ENCODE peak calls at places on chromosomes 3 and 15, in five cellular contexts. One of them, this sample, is unnamed.

GRCh38 chr3:54188176-54188791 is 65.9 kb downstream of the CACNA2D3 start:
- DNase-seq in fibroblast of lung: peak
- DNase-seq in OCI-LY7: peak
- DNase-seq in HCT116: peak
- DNase-seq in IMR-90: peak
- DNase-seq in this sample: peak

GRCh38 chr3:186218423-186218822 is 109.5 kb upstream of the ETV5 start:
- DNase-seq in IMR-90: no peak
- DNase-seq in OCI-LY7: no peak
- DNase-seq in HCT116: no peak
- DNase-seq in fibroblast of lung: no peak
- DNase-seq in this sample: no peak

GRCh38 chr15:62940755-62941361 is 101.7 kb upstream of the TPM1 start:
- DNase-seq in fibroblast of lung: peak
- DNase-seq in OCI-LY7: no peak
- DNase-seq in IMR-90: peak
- DNase-seq in HCT116: no peak
- DNase-seq in this sample: no peak

GRCh38 chr3:55567615-55568014 is 80.5 kb upstream of the WNT5A start:
- DNase-seq in IMR-90: peak
- DNase-seq in OCI-LY7: no peak
- DNase-seq in fibroblast of lung: no peak
- DNase-seq in HCT116: no peak
- DNase-seq in this sample: no peak

GRCh38 chr3:143970773-143971366 is 753 bp upstream of the DIPK2A start:
- DNase-seq in fibroblast of lung: peak
- DNase-seq in HCT116: peak
- DNase-seq in OCI-LY7: peak
- DNase-seq in IMR-90: peak
- DNase-seq in this sample: peak

GRCh38 chr3:195154793-195155535 is 116.0 kb downstream of the XXYLT1 start:
- DNase-seq in IMR-90: peak
- DNase-seq in HCT116: no peak
- DNase-seq in fibroblast of lung: peak
- DNase-seq in OCI-LY7: peak
- DNase-seq in this sample: no peak

GRCh38 chr3:193016437-193016887 is 98.8 kb upstream of the MB21D2 start:
- DNase-seq in fibroblast of lung: no peak
- DNase-seq in OCI-LY7: no peak
- DNase-seq in IMR-90: no peak
- DNase-seq in HCT116: no peak
- DNase-seq in this sample: peak

GRCh38 chr3:184786271-184787010 is 25.5 kb upstream of the VPS8 start:
- DNase-seq in fibroblast of lung: peak
- DNase-seq in HCT116: no peak
- DNase-seq in IMR-90: peak
- DNase-seq in OCI-LY7: no peak
- DNase-seq in this sample: no peak

GRCh38 chr3:65953301-65953812 is 85.4 kb downstream of the MAGI1 start:
- DNase-seq in OCI-LY7: no peak
- DNase-seq in HCT116: peak
- DNase-seq in IMR-90: no peak
- DNase-seq in fibroblast of lung: no peak
- DNase-seq in this sample: peak

GRCh38 chr15:53197426-53197839 is 407.3 kb upstream of the ONECUT1 start:
- DNase-seq in fibroblast of lung: peak
- DNase-seq in HCT116: peak
- DNase-seq in OCI-LY7: peak
- DNase-seq in IMR-90: peak
- DNase-seq in this sample: peak

GRCh38 chr3:88231207-88231606 is 81.4 kb downstream of the C3orf38 start:
- DNase-seq in IMR-90: no peak
- DNase-seq in HCT116: no peak
- DNase-seq in fibroblast of lung: no peak
- DNase-seq in OCI-LY7: no peak
- DNase-seq in this sample: no peak

GRCh38 chr3:194336601-194337355 is 14.3 kb downstream of the CPN2 start:
- DNase-seq in OCI-LY7: no peak
- DNase-seq in IMR-90: no peak
- DNase-seq in HCT116: no peak
- DNase-seq in fibroblast of lung: no peak
- DNase-seq in this sample: no peak

GRCh38 chr15:57667171-57667924 is 39.2 kb upstream of the POLR2M start:
- DNase-seq in OCI-LY7: no peak
- DNase-seq in HCT116: no peak
- DNase-seq in IMR-90: peak
- DNase-seq in fibroblast of lung: peak
- DNase-seq in this sample: peak

GRCh38 chr3:47259114-47259513 is 23.5 kb downstream of the KIF9 start:
- DNase-seq in IMR-90: no peak
- DNase-seq in HCT116: no peak
- DNase-seq in fibroblast of lung: no peak
- DNase-seq in OCI-LY7: no peak
- DNase-seq in this sample: no peak

GRCh38 chr3:50238549-50239026 is 2.6 kb downstream of the GNAI2 start:
- DNase-seq in OCI-LY7: no peak
- DNase-seq in IMR-90: no peak
- DNase-seq in HCT116: no peak
- DNase-seq in fibroblast of lung: no peak
- DNase-seq in this sample: no peak

GRCh38 chr15:98308117-98308516 is 340.2 kb upstream of the IGF1R start:
- DNase-seq in HCT116: no peak
- DNase-seq in IMR-90: no peak
- DNase-seq in OCI-LY7: peak
- DNase-seq in fibroblast of lung: no peak
- DNase-seq in this sample: no peak

GRCh38 chr15:71251548-71252035 is 136.3 kb downstream of the THSD4 start:
- DNase-seq in OCI-LY7: no peak
- DNase-seq in fibroblast of lung: no peak
- DNase-seq in IMR-90: no peak
- DNase-seq in HCT116: no peak
- DNase-seq in this sample: no peak

GRCh38 chr3:178907081-178907480 is 164.5 kb downstream of the ZMAT3 start:
- DNase-seq in fibroblast of lung: no peak
- DNase-seq in OCI-LY7: no peak
- DNase-seq in HCT116: no peak
- DNase-seq in IMR-90: no peak
- DNase-seq in this sample: no peak

GRCh38 chr15:78312956-78313355 is 13.5 kb upstream of the SKIC8 start:
- DNase-seq in fibroblast of lung: no peak
- DNase-seq in IMR-90: no peak
- DNase-seq in HCT116: no peak
- DNase-seq in OCI-LY7: no peak
- DNase-seq in this sample: no peak

GRCh38 chr3:169362261-169362660 is 301.3 kb downstream of the MECOM start:
- DNase-seq in OCI-LY7: no peak
- DNase-seq in fibroblast of lung: peak
- DNase-seq in IMR-90: peak
- DNase-seq in HCT116: no peak
- DNase-seq in this sample: no peak

GRCh38 chr3:8201886-8202285 is 299.7 kb upstream of the LMCD1 start:
- DNase-seq in HCT116: no peak
- DNase-seq in IMR-90: no peak
- DNase-seq in OCI-LY7: no peak
- DNase-seq in fibroblast of lung: peak
- DNase-seq in this sample: peak

GRCh38 chr3:64945171-64945684 is 257.4 kb upstream of the ADAMTS9 start:
- DNase-seq in IMR-90: no peak
- DNase-seq in OCI-LY7: no peak
- DNase-seq in fibroblast of lung: peak
- DNase-seq in HCT116: no peak
- DNase-seq in this sample: peak

GRCh38 chr3:158005391-158006100 is 100.7 kb downstream of the SHOX2 start:
- DNase-seq in OCI-LY7: no peak
- DNase-seq in fibroblast of lung: no peak
- DNase-seq in IMR-90: no peak
- DNase-seq in HCT116: no peak
- DNase-seq in this sample: no peak

GRCh38 chr3:33989229-33989628 is 190.8 kb downstream of the PDCD6IP start:
- DNase-seq in fibroblast of lung: no peak
- DNase-seq in IMR-90: no peak
- DNase-seq in OCI-LY7: no peak
- DNase-seq in HCT116: no peak
- DNase-seq in this sample: peak

GRCh38 chr3:72334681-72335457 is 513.4 kb downstream of the SHQ1 start:
- DNase-seq in OCI-LY7: no peak
- DNase-seq in fibroblast of lung: no peak
- DNase-seq in IMR-90: no peak
- DNase-seq in HCT116: no peak
- DNase-seq in this sample: peak

GRCh38 chr3:27714101-27714526 is 8.0 kb downstream of the EOMES start:
- DNase-seq in OCI-LY7: no peak
- DNase-seq in IMR-90: no peak
- DNase-seq in fibroblast of lung: no peak
- DNase-seq in HCT116: no peak
- DNase-seq in this sample: no peak

GRCh38 chr3:27713435-27713880 is 8.7 kb downstream of the EOMES start:
- DNase-seq in OCI-LY7: no peak
- DNase-seq in IMR-90: no peak
- DNase-seq in fibroblast of lung: no peak
- DNase-seq in HCT116: no peak
- DNase-seq in this sample: no peak

GRCh38 chr3:27715454-27715806 is 6.7 kb downstream of the EOMES start:
- DNase-seq in HCT116: no peak
- DNase-seq in fibroblast of lung: no peak
- DNase-seq in IMR-90: no peak
- DNase-seq in OCI-LY7: no peak
- DNase-seq in this sample: no peak

GRCh38 chr3:27715863-27716262 is 6.3 kb downstream of the EOMES start:
- DNase-seq in IMR-90: no peak
- DNase-seq in fibroblast of lung: peak
- DNase-seq in HCT116: no peak
- DNase-seq in OCI-LY7: no peak
- DNase-seq in this sample: no peak

GRCh38 chr3:27714692-27715453 is 7.2 kb downstream of the EOMES start:
- DNase-seq in OCI-LY7: no peak
- DNase-seq in IMR-90: no peak
- DNase-seq in HCT116: no peak
- DNase-seq in fibroblast of lung: no peak
- DNase-seq in this sample: peak
- H2AFZ ChIP-seq in OCI-LY7: no peak
- H2AFZ ChIP-seq in IMR-90: peak
- H2AFZ ChIP-seq in HCT116: no peak
- H2AFZ ChIP-seq in fibroblast of lung: peak
- H2AFZ ChIP-seq in this sample: no peak

GRCh38 chr3:30354972-30355371 is 251.4 kb upstream of the TGFBR2 start:
- DNase-seq in fibroblast of lung: peak
- DNase-seq in OCI-LY7: no peak
- DNase-seq in IMR-90: peak
- DNase-seq in HCT116: no peak
- DNase-seq in this sample: no peak
- H3K4me3 ChIP-seq in fibroblast of lung: no peak
- H3K4me3 ChIP-seq in OCI-LY7: no peak
- H3K4me3 ChIP-seq in IMR-90: no peak
- H3K4me3 ChIP-seq in HCT116: no peak
- H3K4me3 ChIP-seq in this sample: no peak

DNA sequence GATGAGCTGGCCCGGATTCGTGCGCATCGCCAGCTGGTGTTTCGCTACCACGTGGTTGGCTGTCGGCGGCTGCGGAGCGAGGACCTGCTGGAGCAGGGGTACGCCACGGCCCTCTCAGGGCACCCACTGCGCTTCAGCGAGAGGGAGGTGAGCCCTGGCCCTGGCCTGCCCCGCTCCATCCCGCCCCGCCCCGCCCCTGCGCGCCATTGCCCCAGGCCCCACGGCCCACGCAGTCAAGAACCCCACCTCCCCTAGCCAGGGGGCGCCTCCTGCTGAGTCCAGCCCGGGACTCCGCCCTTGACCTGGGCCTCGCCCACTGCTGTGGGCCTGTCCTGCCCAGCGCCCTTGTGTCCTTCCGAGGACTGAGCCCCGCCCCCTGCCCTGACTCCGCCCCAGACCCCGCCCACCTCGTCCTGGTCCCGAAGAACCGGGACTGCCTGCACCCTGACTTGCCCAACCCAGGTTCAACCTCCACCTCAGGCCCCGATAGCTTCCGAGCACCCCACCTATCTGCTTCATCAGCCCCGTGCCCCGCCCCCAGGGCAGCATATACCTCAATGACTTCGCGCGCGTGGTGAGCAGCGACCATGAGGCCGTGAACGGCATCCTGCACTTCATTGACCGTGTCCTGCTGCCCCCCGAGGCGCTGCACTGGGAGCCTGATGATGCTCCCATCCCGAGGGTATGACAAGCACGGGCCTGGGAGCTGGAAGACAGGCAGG is 14.8 kb downstream of the NT5DC2 start:
- DNase-seq in fibroblast of lung: no peak
- DNase-seq in HCT116: no peak
- DNase-seq in IMR-90: no peak
- DNase-seq in OCI-LY7: no peak
- DNase-seq in this sample: no peak
- H2AFZ ChIP-seq in fibroblast of lung: no peak
- H2AFZ ChIP-seq in HCT116: no peak
- H2AFZ ChIP-seq in IMR-90: peak
- H2AFZ ChIP-seq in OCI-LY7: no peak
- H2AFZ ChIP-seq in this sample: no peak

GRCh38 chr3:39386331-39386730 is 3.2 kb downstream of the SLC25A38 start:
- DNase-seq in HCT116: no peak
- DNase-seq in fibroblast of lung: no peak
- DNase-seq in IMR-90: no peak
- DNase-seq in OCI-LY7: no peak
- DNase-seq in this sample: no peak

GRCh38 chr3:39384665-39385000 is 1.5 kb downstream of the SLC25A38 start:
- DNase-seq in OCI-LY7: no peak
- DNase-seq in fibroblast of lung: no peak
- DNase-seq in IMR-90: no peak
- DNase-seq in HCT116: no peak
- DNase-seq in this sample: no peak

GRCh38 chr3:39385456-39386098 is 2.4 kb downstream of the SLC25A38 start:
- DNase-seq in OCI-LY7: no peak
- DNase-seq in HCT116: no peak
- DNase-seq in IMR-90: no peak
- DNase-seq in fibroblast of lung: no peak
- DNase-seq in this sample: no peak

GRCh38 chr3:39387411-39387975 is 4.3 kb downstream of the SLC25A38 start:
- DNase-seq in IMR-90: no peak
- DNase-seq in fibroblast of lung: no peak
- DNase-seq in OCI-LY7: no peak
- DNase-seq in HCT116: no peak
- DNase-seq in this sample: no peak

GRCh38 chr3:39388741-39389248 is 5.6 kb downstream of the SLC25A38 start:
- DNase-seq in OCI-LY7: peak
- DNase-seq in fibroblast of lung: no peak
- DNase-seq in IMR-90: no peak
- DNase-seq in HCT116: no peak
- DNase-seq in this sample: no peak
- H3K4me3 ChIP-seq in OCI-LY7: peak
- H3K4me3 ChIP-seq in fibroblast of lung: no peak
- H3K4me3 ChIP-seq in IMR-90: no peak
- H3K4me3 ChIP-seq in HCT116: no peak
- H3K4me3 ChIP-seq in this sample: no peak

This sample was measured in neural progenitor cell.